ENCODE peak calls at places on chromosomes 11 and 22, in six cellular contexts. E, A, J, O, Y and V are unnamed samples.

GRCh38 chr22:28547132-28547842 is 132.4 kb downstream of the TTC28 start:
- DNase-seq in E (no peak), J (peak), O (no peak), A (no peak), Y (no peak), V (peak)

GRCh38 chr22:40001800-40002577 is 7.2 kb downstream of the FAM83F start:
- DNase-seq in E (no peak), A (no peak), O (no peak), J (no peak), Y (no peak), V (no peak)

GRCh38 chr11:103532133-103532788 is 423.0 kb downstream of the DYNC2H1 start:
- DNase-seq in O (no peak), J (no peak), Y (no peak), A (no peak), E (no peak), V (peak)

GRCh38 chr22:42434748-42435425 is 2.7 kb upstream of the NFAM1 start:
- DNase-seq in Y (no peak), O (no peak), E (no peak), J (no peak), A (no peak), V (no peak)

GRCh38 chr11:64290352-64290751 is 750 bp upstream of the KCNK4 start:
- DNase-seq in E (no peak), A (no peak), J (no peak), O (no peak), Y (no peak), V (no peak)

GRCh38 chr11:10669258-10670033 is 24.1 kb downstream of the IRAG1 start:
- DNase-seq in E (peak), O (no peak), J (no peak), Y (no peak), A (no peak), V (peak)

GRCh38 chr11:11268706-11269105 is 84.3 kb downstream of the CSNK2A3 start:
- DNase-seq in A (no peak), Y (no peak), J (no peak), O (no peak), E (no peak), V (no peak)

GRCh38 chr11:19756675-19757475 is 44.2 kb downstream of the NAV2 start:
- DNase-seq in J (no peak), Y (no peak), E (peak), A (no peak), O (no peak), V (peak)

GRCh38 chr11:71112454-71112853 is 139.9 kb downstream of the SHANK2 start:
- DNase-seq in Y (no peak), O (no peak), A (no peak), J (no peak), E (no peak), V (no peak)

GRCh38 chr11:17812286-17813187 is 78.0 kb downstream of the KCNC1 start:
- DNase-seq in A (no peak), J (no peak), E (no peak), O (peak), Y (no peak), V (no peak)

GRCh38 chr11:21893468-21893867 is 299.4 kb upstream of the ANO5 start:
- DNase-seq in J (no peak), Y (no peak), E (no peak), O (no peak), A (no peak), V (no peak)

GRCh38 chr11:59511675-59512074 is 336 bp downstream of the OR4D9 start:
- DNase-seq in O (no peak), E (no peak), Y (no peak), A (no peak), J (no peak), V (no peak)

GRCh38 chr11:47864910-47865309 is 16.8 kb upstream of the NUP160 start:
- DNase-seq in Y (no peak), E (no peak), A (no peak), J (no peak), O (no peak), V (no peak)

GRCh38 chr22:29266564-29267461 is 968 bp downstream of the RHBDD3 start:
- DNase-seq in J (no peak), E (no peak), Y (no peak), A (no peak), O (no peak), V (peak)

GRCh38 chr11:78370406-78371172 is 47.0 kb downstream of the GAB2 start:
- DNase-seq in A (peak), J (no peak), O (no peak), E (no peak), Y (no peak), V (peak)

GRCh38 chr22:39351689-39352214 is 2.0 kb downstream of the SYNGR1 start:
- DNase-seq in J (no peak), E (no peak), Y (no peak), A (no peak), O (no peak), V (no peak)

GRCh38 chr22:35443338-35443737 is 43.4 kb downstream of the MCM5 start:
- DNase-seq in Y (no peak), J (no peak), E (no peak), A (no peak), O (no peak), V (no peak)

GRCh38 chr11:93767018-93767417 is 17.1 kb upstream of the MED17 start:
- DNase-seq in Y (no peak), A (no peak), J (no peak), E (no peak), O (no peak), V (no peak)

GRCh38 chr22:23903328-23903971 is 9.3 kb downstream of the MIF start:
- DNase-seq in A (no peak), O (no peak), E (no peak), J (no peak), Y (no peak), V (no peak)

GRCh38 chr11:70367071-70367470 is 31.3 kb upstream of the CTTN start:
- DNase-seq in A (no peak), J (no peak), E (no peak), O (no peak), Y (no peak), V (peak)

GRCh38 chr22:24107668-24108067 is 73.6 kb upstream of the SUSD2 start:
- DNase-seq in O (peak), E (peak), A (peak), J (no peak), Y (peak), V (peak)

GRCh38 chr11:64183890-64184289 is 2.1 kb upstream of the STIP1 start:
- DNase-seq in Y (no peak), A (no peak), O (no peak), E (no peak), J (no peak), V (no peak)

GRCh38 chr11:134510171-134510570 is 98.1 kb upstream of the B3GAT1 start:
- DNase-seq in J (no peak), E (no peak), Y (no peak), A (peak), O (no peak), V (no peak)

GRCh38 chr11:125465254-125465653 is 30.8 kb downstream of the FEZ1 start:
- DNase-seq in J (no peak), E (no peak), O (no peak), A (no peak), Y (no peak), V (no peak)

GRCh38 chr11:46465683-46466082 is 74.1 kb upstream of the CHRM4 start:
- DNase-seq in E (no peak), A (no peak), J (no peak), Y (no peak), O (no peak), V (peak)

GRCh38 chr11:83047515-83048225 is 24.0 kb downstream of the RAB30 start:
- DNase-seq in E (no peak), A (no peak), O (no peak), J (no peak), Y (no peak), V (peak)

GRCh38 chr11:12201016-12201985 is 90.9 kb downstream of the MICAL2 start:
- DNase-seq in O (no peak), A (peak), J (no peak), Y (no peak), E (no peak), V (peak)

GRCh38 chr11:46554205-46555162 is 39.3 kb downstream of the AMBRA1 start:
- DNase-seq in A (no peak), J (peak), E (no peak), O (peak), Y (no peak), V (peak)

GRCh38 chr11:20367313-20367948 is 3.9 kb downstream of the HTATIP2 start:
- DNase-seq in O (no peak), Y (no peak), A (peak), E (peak), J (peak), V (peak)

GRCh38 chr11:19829109-19829790 is 116.6 kb downstream of the NAV2 start:
- DNase-seq in O (peak), A (no peak), E (no peak), Y (no peak), J (no peak), V (no peak)

GRCh38 chr22:37768273-37768672 is 39.5 kb upstream of the GCAT start:
- DNase-seq in J (no peak), Y (no peak), E (no peak), A (no peak), O (no peak), V (no peak)
- TF ChIP-seq CTCF in J (no peak), Y (no peak), E (no peak), A (no peak), O (no peak), V (peak)

GRCh38 chr22:41369089-41369745 is 12.5 kb upstream of the TEF start:
- DNase-seq in J (no peak), A (no peak), O (no peak), Y (peak), E (no peak), V (no peak)

GRCh38 chr22:41368543-41368817 is 13.3 kb upstream of the TEF start:
- DNase-seq in A (no peak), O (no peak), E (no peak), Y (no peak), J (no peak), V (no peak)

GRCh38 chr22:41367039-41367679 is 14.6 kb upstream of the TEF start:
- DNase-seq in J (peak), Y (peak), E (peak), A (peak), O (peak), V (peak)

GRCh38 chr22:41366323-41367014 is 15.3 kb upstream of the TEF start:
- DNase-seq in J (no peak), E (no peak), O (no peak), A (no peak), Y (no peak), V (no peak)

GRCh38 chr22:41367680-41368542 is 13.8 kb upstream of the TEF start:
- DNase-seq in Y (no peak), J (no peak), O (no peak), E (peak), A (peak), V (peak)
- H3K4me3 ChIP-seq in Y (peak), J (no peak), O (peak), E (peak), A (peak), V (peak)

GRCh38 chr22:19766506-19767426 is 6.2 kb downstream of the TBX1 start:
- DNase-seq in J (no peak), E (no peak), A (peak), Y (peak), O (no peak), V (peak)
- TF ChIP-seq CTCF in J (no peak), E (no peak), A (no peak), Y (no peak), O (no peak), V (peak)

DNA sequence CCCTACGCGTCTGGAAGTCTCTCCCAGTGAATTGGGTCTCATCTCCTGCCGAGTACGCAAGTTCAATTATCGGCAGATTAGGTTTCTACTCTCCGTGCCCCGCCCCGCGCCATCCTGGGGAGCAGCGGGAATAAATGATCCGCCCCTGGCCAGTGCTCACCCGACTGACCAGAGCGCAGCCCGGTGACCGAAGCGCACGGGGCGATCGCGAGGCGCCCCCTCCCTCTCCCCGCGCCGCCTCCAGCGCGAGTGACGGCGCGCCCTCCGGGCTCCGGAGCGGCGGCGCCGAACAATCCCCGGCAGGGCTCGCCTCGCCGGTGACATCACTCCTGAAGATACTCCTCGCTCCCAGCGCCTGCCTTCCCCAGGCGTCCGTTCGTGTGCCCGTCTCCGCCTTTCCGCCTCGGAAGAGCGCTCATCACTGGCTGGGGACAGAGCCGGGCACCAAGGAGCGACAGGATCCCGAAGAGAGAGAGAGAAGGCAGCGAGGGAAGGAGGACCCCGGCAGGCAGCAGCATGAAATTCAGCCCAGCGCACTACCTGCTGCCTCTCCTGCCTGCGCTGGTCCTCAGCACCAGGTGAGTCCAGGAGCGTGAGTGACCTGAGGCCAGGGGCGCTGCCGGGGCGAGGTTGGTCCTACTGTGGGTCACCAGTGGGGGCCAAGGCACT is at the start of gene LUZP2:
- DNase-seq in J (no peak), A (peak), Y (peak), O (peak), E (no peak), V (no peak)
- H3K4me3 ChIP-seq in J (peak), A (peak), Y (peak), O (peak), E (peak), V (peak)